ENCODE peak calls at places on chromosomes 5 and 9, in seven cellular contexts. One of them, this sample, is unnamed.

GRCh38 chr9:124454791-124455443 is 4.7 kb downstream of the ADGRD2 start:
- DNase-seq in fibroblast of mammary gland: no peak
- DNase-seq in stimulated activated CD8-positive, alpha-beta memory T cell treated with anti-CD3 and anti-CD28 coated beads, Interleukin-2, amount 100 ng/mL, for 1 hour: no peak
- DNase-seq in EL: no peak
- DNase-seq in pons: no peak
- DNase-seq in foreskin fibroblast: no peak
- DNase-seq in activated gamma-delta T cell treated with Interleukin-2 at 50 U/mL for 16 hours: no peak
- DNase-seq in this sample: no peak

GRCh38 chr5:34007116-34007674 is 655 bp downstream of the AMACR start:
- DNase-seq in pons: peak
- DNase-seq in stimulated activated CD8-positive, alpha-beta memory T cell treated with anti-CD3 and anti-CD28 coated beads, Interleukin-2, amount 100 ng/mL, for 1 hour: no peak
- DNase-seq in fibroblast of mammary gland: no peak
- DNase-seq in foreskin fibroblast: peak
- DNase-seq in activated gamma-delta T cell treated with Interleukin-2 at 50 U/mL for 16 hours: no peak
- DNase-seq in EL: peak
- DNase-seq in this sample: no peak

GRCh38 chr9:114346146-114346545 is 16.5 kb downstream of the ORM2 start:
- DNase-seq in stimulated activated CD8-positive, alpha-beta memory T cell treated with anti-CD3 and anti-CD28 coated beads, Interleukin-2, amount 100 ng/mL, for 1 hour: no peak
- DNase-seq in foreskin fibroblast: no peak
- DNase-seq in fibroblast of mammary gland: no peak
- DNase-seq in EL: no peak
- DNase-seq in pons: no peak
- DNase-seq in activated gamma-delta T cell treated with Interleukin-2 at 50 U/mL for 16 hours: no peak
- DNase-seq in this sample: no peak

GRCh38 chr9:116032683-116033440 is 120.7 kb upstream of the PAPPA start:
- DNase-seq in stimulated activated CD8-positive, alpha-beta memory T cell treated with anti-CD3 and anti-CD28 coated beads, Interleukin-2, amount 100 ng/mL, for 1 hour: no peak
- DNase-seq in fibroblast of mammary gland: no peak
- DNase-seq in activated gamma-delta T cell treated with Interleukin-2 at 50 U/mL for 16 hours: no peak
- DNase-seq in foreskin fibroblast: no peak
- DNase-seq in pons: no peak
- DNase-seq in EL: no peak
- DNase-seq in this sample: no peak

GRCh38 chr5:98977723-98978122 is 48.9 kb upstream of the CHD1 start:
- DNase-seq in pons: no peak
- DNase-seq in EL: no peak
- DNase-seq in fibroblast of mammary gland: no peak
- DNase-seq in activated gamma-delta T cell treated with Interleukin-2 at 50 U/mL for 16 hours: no peak
- DNase-seq in foreskin fibroblast: no peak
- DNase-seq in stimulated activated CD8-positive, alpha-beta memory T cell treated with anti-CD3 and anti-CD28 coated beads, Interleukin-2, amount 100 ng/mL, for 1 hour: no peak
- DNase-seq in this sample: no peak

GRCh38 chr9:113530022-113530635 is 66.6 kb downstream of the RGS3 start:
- DNase-seq in foreskin fibroblast: no peak
- DNase-seq in pons: no peak
- DNase-seq in activated gamma-delta T cell treated with Interleukin-2 at 50 U/mL for 16 hours: no peak
- DNase-seq in EL: no peak
- DNase-seq in fibroblast of mammary gland: no peak
- DNase-seq in stimulated activated CD8-positive, alpha-beta memory T cell treated with anti-CD3 and anti-CD28 coated beads, Interleukin-2, amount 100 ng/mL, for 1 hour: no peak
- DNase-seq in this sample: no peak

GRCh38 chr5:135847976-135848375 is 13.5 kb downstream of the SLC25A48 start:
- DNase-seq in fibroblast of mammary gland: no peak
- DNase-seq in pons: no peak
- DNase-seq in activated gamma-delta T cell treated with Interleukin-2 at 50 U/mL for 16 hours: no peak
- DNase-seq in EL: no peak
- DNase-seq in foreskin fibroblast: no peak
- DNase-seq in stimulated activated CD8-positive, alpha-beta memory T cell treated with anti-CD3 and anti-CD28 coated beads, Interleukin-2, amount 100 ng/mL, for 1 hour: no peak
- DNase-seq in this sample: no peak

GRCh38 chr5:159777049-159777448 is 139.2 kb upstream of the ADRA1B start:
- DNase-seq in fibroblast of mammary gland: no peak
- DNase-seq in EL: no peak
- DNase-seq in pons: no peak
- DNase-seq in activated gamma-delta T cell treated with Interleukin-2 at 50 U/mL for 16 hours: no peak
- DNase-seq in stimulated activated CD8-positive, alpha-beta memory T cell treated with anti-CD3 and anti-CD28 coated beads, Interleukin-2, amount 100 ng/mL, for 1 hour: no peak
- DNase-seq in foreskin fibroblast: no peak
- DNase-seq in this sample: no peak

GRCh38 chr5:65172486-65173129 is 309.1 kb downstream of the ADAMTS6 start:
- DNase-seq in stimulated activated CD8-positive, alpha-beta memory T cell treated with anti-CD3 and anti-CD28 coated beads, Interleukin-2, amount 100 ng/mL, for 1 hour: no peak
- DNase-seq in foreskin fibroblast: peak
- DNase-seq in EL: peak
- DNase-seq in fibroblast of mammary gland: peak
- DNase-seq in pons: no peak
- DNase-seq in activated gamma-delta T cell treated with Interleukin-2 at 50 U/mL for 16 hours: no peak
- DNase-seq in this sample: peak

GRCh38 chr5:139698461-139699146 is 50.5 kb downstream of the CXXC5 start:
- DNase-seq in pons: peak
- DNase-seq in fibroblast of mammary gland: peak
- DNase-seq in stimulated activated CD8-positive, alpha-beta memory T cell treated with anti-CD3 and anti-CD28 coated beads, Interleukin-2, amount 100 ng/mL, for 1 hour: no peak
- DNase-seq in foreskin fibroblast: peak
- DNase-seq in activated gamma-delta T cell treated with Interleukin-2 at 50 U/mL for 16 hours: no peak
- DNase-seq in EL: peak
- DNase-seq in this sample: peak

GRCh38 chr5:170081616-170082015 is 24.1 kb upstream of the FOXI1 start:
- DNase-seq in foreskin fibroblast: no peak
- DNase-seq in activated gamma-delta T cell treated with Interleukin-2 at 50 U/mL for 16 hours: no peak
- DNase-seq in stimulated activated CD8-positive, alpha-beta memory T cell treated with anti-CD3 and anti-CD28 coated beads, Interleukin-2, amount 100 ng/mL, for 1 hour: no peak
- DNase-seq in pons: no peak
- DNase-seq in EL: no peak
- DNase-seq in fibroblast of mammary gland: no peak
- DNase-seq in this sample: no peak

GRCh38 chr9:91427873-91428272 is 4.2 kb upstream of the NFIL3 start:
- DNase-seq in fibroblast of mammary gland: peak
- DNase-seq in foreskin fibroblast: no peak
- DNase-seq in pons: no peak
- DNase-seq in activated gamma-delta T cell treated with Interleukin-2 at 50 U/mL for 16 hours: no peak
- DNase-seq in stimulated activated CD8-positive, alpha-beta memory T cell treated with anti-CD3 and anti-CD28 coated beads, Interleukin-2, amount 100 ng/mL, for 1 hour: no peak
- DNase-seq in EL: peak
- DNase-seq in this sample: peak

GRCh38 chr9:121340676-121341392 is 29.2 kb downstream of the STOM start:
- DNase-seq in fibroblast of mammary gland: no peak
- DNase-seq in activated gamma-delta T cell treated with Interleukin-2 at 50 U/mL for 16 hours: no peak
- DNase-seq in stimulated activated CD8-positive, alpha-beta memory T cell treated with anti-CD3 and anti-CD28 coated beads, Interleukin-2, amount 100 ng/mL, for 1 hour: no peak
- DNase-seq in pons: no peak
- DNase-seq in foreskin fibroblast: no peak
- DNase-seq in EL: no peak
- DNase-seq in this sample: no peak

GRCh38 chr5:53381-54174 is 38.4 kb upstream of the PLEKHG4B start:
- DNase-seq in activated gamma-delta T cell treated with Interleukin-2 at 50 U/mL for 16 hours: peak
- DNase-seq in pons: no peak
- DNase-seq in stimulated activated CD8-positive, alpha-beta memory T cell treated with anti-CD3 and anti-CD28 coated beads, Interleukin-2, amount 100 ng/mL, for 1 hour: no peak
- DNase-seq in EL: peak
- DNase-seq in fibroblast of mammary gland: no peak
- DNase-seq in foreskin fibroblast: no peak
- DNase-seq in this sample: no peak

GRCh38 chr5:137181685-137182084 is 317.4 kb downstream of the SPOCK1 start:
- DNase-seq in pons: no peak
- DNase-seq in stimulated activated CD8-positive, alpha-beta memory T cell treated with anti-CD3 and anti-CD28 coated beads, Interleukin-2, amount 100 ng/mL, for 1 hour: no peak
- DNase-seq in fibroblast of mammary gland: no peak
- DNase-seq in EL: no peak
- DNase-seq in foreskin fibroblast: no peak
- DNase-seq in activated gamma-delta T cell treated with Interleukin-2 at 50 U/mL for 16 hours: no peak
- DNase-seq in this sample: no peak

GRCh38 chr5:50663636-50664035 is 2.8 kb upstream of the PARP8 start:
- DNase-seq in stimulated activated CD8-positive, alpha-beta memory T cell treated with anti-CD3 and anti-CD28 coated beads, Interleukin-2, amount 100 ng/mL, for 1 hour: no peak
- DNase-seq in pons: peak
- DNase-seq in fibroblast of mammary gland: no peak
- DNase-seq in foreskin fibroblast: no peak
- DNase-seq in activated gamma-delta T cell treated with Interleukin-2 at 50 U/mL for 16 hours: no peak
- DNase-seq in EL: no peak
- DNase-seq in this sample: no peak

GRCh38 chr5:142316051-142316450 is 8.8 kb downstream of the SPRY4 start:
- DNase-seq in foreskin fibroblast: no peak
- DNase-seq in activated gamma-delta T cell treated with Interleukin-2 at 50 U/mL for 16 hours: no peak
- DNase-seq in EL: peak
- DNase-seq in fibroblast of mammary gland: peak
- DNase-seq in stimulated activated CD8-positive, alpha-beta memory T cell treated with anti-CD3 and anti-CD28 coated beads, Interleukin-2, amount 100 ng/mL, for 1 hour: no peak
- DNase-seq in pons: peak
- DNase-seq in this sample: no peak

GRCh38 chr5:38871790-38872551 is 26.2 kb downstream of the OSMR start:
- DNase-seq in fibroblast of mammary gland: peak
- DNase-seq in stimulated activated CD8-positive, alpha-beta memory T cell treated with anti-CD3 and anti-CD28 coated beads, Interleukin-2, amount 100 ng/mL, for 1 hour: no peak
- DNase-seq in pons: no peak
- DNase-seq in foreskin fibroblast: peak
- DNase-seq in EL: peak
- DNase-seq in activated gamma-delta T cell treated with Interleukin-2 at 50 U/mL for 16 hours: no peak
- DNase-seq in this sample: peak

GRCh38 chr5:102540251-102540812 is 41.5 kb upstream of the SLCO6A1 start:
- DNase-seq in EL: peak
- DNase-seq in fibroblast of mammary gland: peak
- DNase-seq in pons: no peak
- DNase-seq in activated gamma-delta T cell treated with Interleukin-2 at 50 U/mL for 16 hours: no peak
- DNase-seq in stimulated activated CD8-positive, alpha-beta memory T cell treated with anti-CD3 and anti-CD28 coated beads, Interleukin-2, amount 100 ng/mL, for 1 hour: no peak
- DNase-seq in foreskin fibroblast: no peak
- DNase-seq in this sample: no peak

GRCh38 chr9:93137362-93137761 is 3.3 kb upstream of the NINJ1 start:
- DNase-seq in stimulated activated CD8-positive, alpha-beta memory T cell treated with anti-CD3 and anti-CD28 coated beads, Interleukin-2, amount 100 ng/mL, for 1 hour: no peak
- DNase-seq in activated gamma-delta T cell treated with Interleukin-2 at 50 U/mL for 16 hours: no peak
- DNase-seq in EL: no peak
- DNase-seq in fibroblast of mammary gland: no peak
- DNase-seq in pons: no peak
- DNase-seq in foreskin fibroblast: no peak
- DNase-seq in this sample: no peak

GRCh38 chr5:72394688-72395087 is 74.5 kb downstream of the PTCD2 start:
- DNase-seq in EL: no peak
- DNase-seq in activated gamma-delta T cell treated with Interleukin-2 at 50 U/mL for 16 hours: no peak
- DNase-seq in fibroblast of mammary gland: peak
- DNase-seq in pons: no peak
- DNase-seq in stimulated activated CD8-positive, alpha-beta memory T cell treated with anti-CD3 and anti-CD28 coated beads, Interleukin-2, amount 100 ng/mL, for 1 hour: no peak
- DNase-seq in foreskin fibroblast: no peak
- DNase-seq in this sample: peak

GRCh38 chr5:76617675-76618074 is 5.5 kb downstream of the F2RL2 start:
- DNase-seq in EL: peak
- DNase-seq in stimulated activated CD8-positive, alpha-beta memory T cell treated with anti-CD3 and anti-CD28 coated beads, Interleukin-2, amount 100 ng/mL, for 1 hour: no peak
- DNase-seq in pons: no peak
- DNase-seq in foreskin fibroblast: peak
- DNase-seq in fibroblast of mammary gland: peak
- DNase-seq in activated gamma-delta T cell treated with Interleukin-2 at 50 U/mL for 16 hours: no peak
- DNase-seq in this sample: peak

GRCh38 chr5:66186108-66186507 is 42.0 kb downstream of the SREK1 start:
- DNase-seq in pons: no peak
- DNase-seq in fibroblast of mammary gland: no peak
- DNase-seq in activated gamma-delta T cell treated with Interleukin-2 at 50 U/mL for 16 hours: no peak
- DNase-seq in stimulated activated CD8-positive, alpha-beta memory T cell treated with anti-CD3 and anti-CD28 coated beads, Interleukin-2, amount 100 ng/mL, for 1 hour: no peak
- DNase-seq in foreskin fibroblast: no peak
- DNase-seq in EL: no peak
- DNase-seq in this sample: no peak

GRCh38 chr9:92726348-92726747 is 38.3 kb downstream of the BICD2 start:
- DNase-seq in activated gamma-delta T cell treated with Interleukin-2 at 50 U/mL for 16 hours: no peak
- DNase-seq in pons: no peak
- DNase-seq in foreskin fibroblast: no peak
- DNase-seq in EL: no peak
- DNase-seq in stimulated activated CD8-positive, alpha-beta memory T cell treated with anti-CD3 and anti-CD28 coated beads, Interleukin-2, amount 100 ng/mL, for 1 hour: no peak
- DNase-seq in fibroblast of mammary gland: no peak
- DNase-seq in this sample: no peak

GRCh38 chr9:34333836-34334235 is 4.5 kb downstream of the NUDT2 start:
- DNase-seq in pons: peak
- DNase-seq in EL: no peak
- DNase-seq in foreskin fibroblast: no peak
- DNase-seq in stimulated activated CD8-positive, alpha-beta memory T cell treated with anti-CD3 and anti-CD28 coated beads, Interleukin-2, amount 100 ng/mL, for 1 hour: no peak
- DNase-seq in fibroblast of mammary gland: no peak
- DNase-seq in activated gamma-delta T cell treated with Interleukin-2 at 50 U/mL for 16 hours: no peak
- DNase-seq in this sample: no peak

GRCh38 chr5:57906637-57907036 is 424.0 kb upstream of the ACTBL2 start:
- DNase-seq in activated gamma-delta T cell treated with Interleukin-2 at 50 U/mL for 16 hours: no peak
- DNase-seq in pons: no peak
- DNase-seq in foreskin fibroblast: no peak
- DNase-seq in EL: no peak
- DNase-seq in fibroblast of mammary gland: no peak
- DNase-seq in stimulated activated CD8-positive, alpha-beta memory T cell treated with anti-CD3 and anti-CD28 coated beads, Interleukin-2, amount 100 ng/mL, for 1 hour: no peak
- DNase-seq in this sample: no peak

GRCh38 chr9:4397917-4398316 is 92.4 kb upstream of the SLC1A1 start:
- DNase-seq in fibroblast of mammary gland: peak
- DNase-seq in pons: no peak
- DNase-seq in activated gamma-delta T cell treated with Interleukin-2 at 50 U/mL for 16 hours: no peak
- DNase-seq in foreskin fibroblast: no peak
- DNase-seq in EL: peak
- DNase-seq in stimulated activated CD8-positive, alpha-beta memory T cell treated with anti-CD3 and anti-CD28 coated beads, Interleukin-2, amount 100 ng/mL, for 1 hour: no peak
- DNase-seq in this sample: peak

GRCh38 chr5:1500411-1501091 is 23.2 kb downstream of the LPCAT1 start:
- DNase-seq in fibroblast of mammary gland: peak
- DNase-seq in foreskin fibroblast: no peak
- DNase-seq in activated gamma-delta T cell treated with Interleukin-2 at 50 U/mL for 16 hours: no peak
- DNase-seq in EL: no peak
- DNase-seq in pons: no peak
- DNase-seq in stimulated activated CD8-positive, alpha-beta memory T cell treated with anti-CD3 and anti-CD28 coated beads, Interleukin-2, amount 100 ng/mL, for 1 hour: no peak
- DNase-seq in this sample: no peak

GRCh38 chr5:141697586-141697985 is 15.6 kb upstream of the ARAP3 start:
- DNase-seq in pons: no peak
- DNase-seq in foreskin fibroblast: no peak
- DNase-seq in EL: no peak
- DNase-seq in fibroblast of mammary gland: no peak
- DNase-seq in activated gamma-delta T cell treated with Interleukin-2 at 50 U/mL for 16 hours: no peak
- DNase-seq in stimulated activated CD8-positive, alpha-beta memory T cell treated with anti-CD3 and anti-CD28 coated beads, Interleukin-2, amount 100 ng/mL, for 1 hour: no peak
- DNase-seq in this sample: no peak

GRCh38 chr5:1174122-1174936 is 27.1 kb upstream of the SLC6A19 start:
- DNase-seq in stimulated activated CD8-positive, alpha-beta memory T cell treated with anti-CD3 and anti-CD28 coated beads, Interleukin-2, amount 100 ng/mL, for 1 hour: no peak
- DNase-seq in pons: peak
- DNase-seq in activated gamma-delta T cell treated with Interleukin-2 at 50 U/mL for 16 hours: peak
- DNase-seq in EL: peak
- DNase-seq in foreskin fibroblast: peak
- DNase-seq in fibroblast of mammary gland: peak
- DNase-seq in this sample: peak

GRCh38 chr9:99056876-99057664 is 47.8 kb upstream of the TGFBR1 start:
- DNase-seq in fibroblast of mammary gland: peak
- DNase-seq in stimulated activated CD8-positive, alpha-beta memory T cell treated with anti-CD3 and anti-CD28 coated beads, Interleukin-2, amount 100 ng/mL, for 1 hour: no peak
- DNase-seq in foreskin fibroblast: peak
- DNase-seq in pons: peak
- DNase-seq in EL: peak
- DNase-seq in activated gamma-delta T cell treated with Interleukin-2 at 50 U/mL for 16 hours: no peak
- DNase-seq in this sample: peak

GRCh38 chr9:117046666-117047327 is 359.7 kb downstream of the TRIM32 start:
- DNase-seq in stimulated activated CD8-positive, alpha-beta memory T cell treated with anti-CD3 and anti-CD28 coated beads, Interleukin-2, amount 100 ng/mL, for 1 hour: no peak
- DNase-seq in activated gamma-delta T cell treated with Interleukin-2 at 50 U/mL for 16 hours: no peak
- DNase-seq in pons: no peak
- DNase-seq in fibroblast of mammary gland: no peak
- DNase-seq in EL: no peak
- DNase-seq in foreskin fibroblast: no peak
- DNase-seq in this sample: no peak

GRCh38 chr5:59390074-59390659 is 503.4 kb downstream of the PDE4D start:
- DNase-seq in fibroblast of mammary gland: peak
- DNase-seq in foreskin fibroblast: peak
- DNase-seq in stimulated activated CD8-positive, alpha-beta memory T cell treated with anti-CD3 and anti-CD28 coated beads, Interleukin-2, amount 100 ng/mL, for 1 hour: no peak
- DNase-seq in EL: peak
- DNase-seq in pons: peak
- DNase-seq in activated gamma-delta T cell treated with Interleukin-2 at 50 U/mL for 16 hours: peak
- DNase-seq in this sample: peak

GRCh38 chr5:175880213-175880612 is 8.8 kb downstream of the CPLX2 start:
- DNase-seq in stimulated activated CD8-positive, alpha-beta memory T cell treated with anti-CD3 and anti-CD28 coated beads, Interleukin-2, amount 100 ng/mL, for 1 hour: no peak
- DNase-seq in foreskin fibroblast: no peak
- DNase-seq in EL: no peak
- DNase-seq in pons: no peak
- DNase-seq in activated gamma-delta T cell treated with Interleukin-2 at 50 U/mL for 16 hours: no peak
- DNase-seq in fibroblast of mammary gland: no peak
- DNase-seq in this sample: no peak

GRCh38 chr5:67605730-67606585 is 409.4 kb upstream of the CD180 start:
- DNase-seq in foreskin fibroblast: no peak
- DNase-seq in EL: no peak
- DNase-seq in stimulated activated CD8-positive, alpha-beta memory T cell treated with anti-CD3 and anti-CD28 coated beads, Interleukin-2, amount 100 ng/mL, for 1 hour: no peak
- DNase-seq in pons: no peak
- DNase-seq in activated gamma-delta T cell treated with Interleukin-2 at 50 U/mL for 16 hours: no peak
- DNase-seq in fibroblast of mammary gland: no peak
- DNase-seq in this sample: no peak

GRCh38 chr9:89679581-89679980 is 74.8 kb downstream of the GADD45G start:
- DNase-seq in activated gamma-delta T cell treated with Interleukin-2 at 50 U/mL for 16 hours: no peak
- DNase-seq in EL: no peak
- DNase-seq in stimulated activated CD8-positive, alpha-beta memory T cell treated with anti-CD3 and anti-CD28 coated beads, Interleukin-2, amount 100 ng/mL, for 1 hour: no peak
- DNase-seq in foreskin fibroblast: no peak
- DNase-seq in pons: no peak
- DNase-seq in fibroblast of mammary gland: no peak
- DNase-seq in this sample: no peak